ENCODE peak calls at places on chromosomes 4 and X, in seven cellular contexts. X, O, E, J, R, F and H are unnamed samples.

GRCh38 chr4:78776031-78776728 is at the start of gene BMP2K:
- DNase-seq in F (peak; percentile 93), E (peak; percentile 79), X (peak; percentile 86), R (peak; percentile 75), O (peak; percentile 75), J (peak; percentile 27), H (peak; percentile 86)

GRCh38 chr4:188854451-188854850 is 715.2 kb downstream of the TRIML1 start:
- DNase-seq in O (no peak), F (no peak), R (no peak), X (no peak), J (no peak), E (no peak), H (no peak)

GRCh38 chr4:143356493-143356892 is 19.8 kb downstream of the GAB1 start:
- DNase-seq in X (no peak), E (no peak), O (peak; percentile 49), F (no peak), J (no peak), R (no peak), H (no peak)

GRCh38 chr4:186553717-186554116 is 1.6 kb downstream of the MTNR1A start:
- DNase-seq in X (peak; percentile 57), E (no peak), O (no peak), F (peak; percentile 44), J (no peak), R (no peak), H (no peak)

GRCh38 chr4:20487446-20487845 is 212.8 kb upstream of the PACRGL start:
- DNase-seq in O (no peak), X (no peak), E (no peak), J (no peak), F (no peak), R (no peak), H (no peak)

GRCh38 chrX:118493653-118494297 is 1.8 kb upstream of the DOCK11 start:
- DNase-seq in J (no peak), F (no peak), E (no peak), X (no peak), R (no peak), O (no peak), H (no peak)

GRCh38 chrX:39753296-39753996 is 344.3 kb downstream of the BCOR start:
- DNase-seq in X (no peak), F (no peak), O (peak; percentile 33), R (no peak), E (no peak), J (no peak), H (no peak)

GRCh38 chr4:3744901-3745300 is 21.3 kb upstream of the ADRA2C start:
- DNase-seq in J (no peak), O (no peak), E (no peak), R (no peak), F (no peak), X (no peak), H (no peak)

GRCh38 chr4:133148690-133149363 is at the start of gene PCDH10:
- DNase-seq in R (no peak), J (no peak), F (peak; percentile 98), X (peak; percentile 73), E (peak; percentile 48), O (peak; percentile 96), H (no peak)